ENCODE peak calls at places on chromosomes 13 and 19, in ten cellular contexts. O, E, F, B, S, U, V, Z, C and M are unnamed samples.

GRCh38 chr19:33998739-33999345 is 173.5 kb upstream of the LSM14A start:
- DNase-seq in V (no peak), O (no peak), Z (no peak), U (no peak), F (peak), S (no peak), B (no peak), C (no peak), E (no peak), M (no peak)

GRCh38 chr19:49110567-49110966 is 3.6 kb upstream of the LIN7B start:
- DNase-seq in F (no peak), V (no peak), B (no peak), S (no peak), U (no peak), Z (no peak), E (no peak), O (no peak), C (no peak), M (no peak)

GRCh38 chr19:14475251-14476073 is at the start of gene PTGER1:
- DNase-seq in V (no peak), B (no peak), S (no peak), O (no peak), Z (no peak), E (no peak), F (no peak), U (no peak), C (no peak), M (no peak)

GRCh38 chr13:99363391-99363790 is 56.2 kb upstream of the GPR183 start:
- DNase-seq in B (no peak), O (no peak), E (no peak), S (no peak), Z (no peak), U (no peak), V (no peak), F (no peak), C (no peak), M (no peak)

GRCh38 chr19:10399878-10400277 is 3.5 kb downstream of the CDC37 start:
- DNase-seq in C (no peak), S (no peak), U (no peak), E (no peak), V (no peak), B (no peak), Z (no peak), O (no peak), F (no peak), M (no peak)

GRCh38 chr13:97395437-97396136 is 38.4 kb upstream of the RAP2A start:
- DNase-seq in E (no peak), V (no peak), Z (no peak), U (no peak), B (no peak), S (no peak), O (no peak), C (no peak), F (peak), M (no peak)

GRCh38 chr13:26324867-26325266 is 70.9 kb downstream of the CDK8 start:
- DNase-seq in C (no peak), V (no peak), E (no peak), F (no peak), S (no peak), U (no peak), O (no peak), B (no peak), Z (no peak), M (no peak)

GRCh38 chr19:13843104-13843921 is 33.6 kb upstream of the NANOS3 start:
- DNase-seq in F (no peak), O (peak), Z (no peak), V (peak), C (peak), U (peak), S (no peak), E (peak), B (no peak), M (no peak)

GRCh38 chr13:106176103-106176502 is 359.4 kb downstream of the EFNB2 start:
- DNase-seq in S (no peak), B (no peak), V (no peak), O (no peak), C (no peak), Z (no peak), U (no peak), E (no peak), F (no peak), M (no peak)

GRCh38 chr13:33213797-33214196 is 71.8 kb downstream of the STARD13 start:
- DNase-seq in Z (no peak), F (no peak), O (no peak), B (no peak), E (no peak), S (no peak), U (peak), V (no peak), C (no peak), M (no peak)

GRCh38 chr13:42525035-42525504 is 48.9 kb upstream of the TNFSF11 start:
- DNase-seq in B (no peak), C (no peak), O (no peak), E (no peak), F (no peak), U (no peak), S (no peak), Z (no peak), V (no peak), M (no peak)
- H3K27ac ChIP-seq in B (no peak), C (no peak), O (peak), E (no peak), F (no peak), U (no peak), S (peak), Z (peak), V (no peak), M (no peak)

GRCh38 chr19:40576585-40577451 is at the start of gene SHKBP1:
- DNase-seq in B (peak), O (peak), S (peak), U (peak), E (peak), V (peak), Z (peak), F (peak), C (peak), M (peak)
- TF ChIP-seq POLR2A in B (peak), O (peak), S (peak), U (no peak), E (no peak), V (peak), Z (peak), F (peak), C (peak), M (no peak)

GRCh38 chr13:74557870-74558269 is 423.7 kb upstream of the KLF12 start:
- DNase-seq in V (no peak), S (no peak), B (no peak), Z (no peak), O (no peak), C (no peak), E (no peak), U (no peak), F (no peak), M (no peak)

GRCh38 chr13:74560325-74560724 is 426.1 kb upstream of the KLF12 start:
- DNase-seq in V (no peak), B (no peak), Z (peak), F (no peak), E (no peak), O (no peak), C (no peak), U (no peak), S (no peak), M (no peak)

DNA sequence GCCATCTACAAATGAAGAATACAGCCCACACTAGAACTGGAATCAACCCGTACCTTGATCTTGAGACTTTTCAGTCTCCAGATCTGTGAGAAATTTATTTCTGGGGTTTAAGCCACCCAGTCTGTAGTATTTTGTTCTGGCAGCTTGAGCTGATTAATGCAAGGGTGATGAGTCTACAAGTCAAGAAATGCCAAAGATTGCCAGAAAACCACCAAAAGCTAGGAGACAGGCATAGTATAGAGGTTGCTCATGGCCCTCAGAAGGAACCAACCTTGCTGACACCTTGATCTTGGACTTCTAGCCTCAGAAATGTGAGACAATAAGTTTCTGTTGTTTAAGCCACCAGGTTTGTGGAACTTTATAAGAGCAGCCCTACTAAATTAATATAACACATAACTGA is 428.2 kb upstream of the KLF12 start:
- DNase-seq in C (no peak), V (no peak), Z (no peak), S (no peak), E (no peak), B (no peak), O (no peak), F (no peak), U (no peak), M (no peak)
- TF ChIP-seq EP300 in C (no peak), V (no peak), Z (no peak), S (no peak), E (no peak), B (no peak), O (no peak), F (no peak), U (no peak), M (no peak)

GRCh38 chr13:44312131-44312530 is 61.5 kb upstream of the SERP2 start:
- DNase-seq in O (no peak), E (no peak), B (no peak), S (no peak), Z (no peak), U (no peak), C (no peak), V (no peak), F (no peak), M (no peak)
- H3K27ac ChIP-seq in O (no peak), E (no peak), B (no peak), S (no peak), Z (no peak), U (no peak), C (peak), V (no peak), F (peak), M (no peak)

DNA sequence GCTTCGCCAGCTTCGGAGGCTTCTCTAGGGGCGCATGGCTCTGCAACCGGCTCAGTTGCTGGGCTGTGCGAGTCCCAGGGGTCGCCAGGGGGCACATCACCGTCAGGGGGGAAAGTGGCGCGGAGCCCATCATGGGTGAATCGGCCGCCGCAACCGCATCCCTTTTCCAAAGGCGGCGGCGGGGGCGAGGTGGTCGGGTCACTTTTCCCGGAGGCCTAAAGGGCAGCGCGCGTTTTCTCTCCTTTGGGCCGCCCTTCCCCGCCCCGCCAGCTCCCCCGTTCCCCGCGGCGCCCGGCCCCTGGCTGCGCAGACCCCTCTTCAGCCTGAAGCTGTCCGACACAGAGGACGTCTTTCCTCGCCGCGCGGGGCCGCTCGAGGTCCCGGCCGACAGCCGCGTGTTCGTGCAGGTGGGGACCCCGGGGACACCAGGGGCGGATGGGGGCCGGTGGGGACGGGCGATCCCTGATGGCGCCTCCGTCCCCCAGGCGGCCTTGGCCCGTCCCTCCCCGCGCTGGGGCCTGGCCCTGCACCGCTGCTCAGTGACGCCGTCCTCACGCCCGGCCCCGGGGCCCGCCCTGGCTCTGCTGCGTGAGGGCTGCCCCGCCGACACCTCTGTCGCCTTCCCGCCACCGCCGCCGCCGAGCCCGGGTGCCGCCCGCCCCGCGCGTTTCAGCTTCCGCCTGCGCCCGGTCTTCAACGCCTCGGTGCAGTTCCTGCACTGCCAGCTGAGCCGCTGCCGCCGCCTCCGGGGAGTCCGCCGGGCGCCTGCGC is 1.7 kb downstream of the TGFBR3L start:
- DNase-seq in E (no peak), U (peak), S (no peak), C (no peak), O (peak), B (no peak), V (no peak), Z (no peak), F (no peak), M (no peak)
- TF ChIP-seq POLR2A in E (no peak), U (no peak), S (peak), C (no peak), O (no peak), B (no peak), V (no peak), Z (no peak), F (peak), M (no peak)

GRCh38 chr13:58313219-58313618 is 681.7 kb downstream of the PCDH17 start:
- DNase-seq in Z (no peak), S (no peak), E (no peak), V (no peak), C (no peak), B (no peak), U (no peak), F (no peak), O (no peak), M (no peak)
- TF ChIP-seq EP300 in Z (no peak), S (no peak), E (no peak), V (no peak), C (no peak), B (no peak), U (no peak), F (no peak), O (no peak), M (no peak)

GRCh38 chr19:2043269-2043641 is 7.8 kb downstream of the MKNK2 start:
- DNase-seq in S (no peak), F (no peak), B (no peak), Z (no peak), U (no peak), V (peak), E (peak), C (peak), O (no peak), M (no peak)
- H3K27ac ChIP-seq in S (no peak), F (peak), B (peak), Z (peak), U (peak), V (peak), E (peak), C (peak), O (peak), M (peak)